ENCODE peak calls at places on chromosomes 13 and 19, in eight cellular contexts. G is testis, V is heart right ventricle, Q is tibial nerve, U is HCT116, J is osteoblast, N is heart left ventricle, P is body of pancreas. A is an unnamed sample. For H3K4me1, the result is how much of the 10 kb centered on the place peaks cover.

GRCh38 chr13:75480691-75481175 is 1.2 kb downstream of the TBC1D4 start:
- DNase-seq in P (peak), V (peak), N (peak), J (peak), G (peak), Q (peak), U (peak), A (peak)

GRCh38 chr13:111945086-111945485 is 121.9 kb upstream of the SOX1 start:
- DNase-seq in G (no peak), J (no peak), N (no peak), U (no peak), P (no peak), V (no peak), Q (no peak), A (no peak)

GRCh38 chr19:690203-690602 is 5.0 kb downstream of the PRSS57 start:
- DNase-seq in J (peak), V (peak), Q (no peak), G (no peak), U (no peak), P (no peak), N (peak), A (no peak)

GRCh38 chr13:109389456-109389855 is 396.9 kb downstream of the IRS2 start:
- DNase-seq in Q (no peak), N (no peak), V (no peak), J (no peak), P (no peak), G (no peak), U (no peak), A (no peak)

GRCh38 chr13:46578590-46578975 is 25.6 kb downstream of the LRCH1 start:
- DNase-seq in G (no peak), J (no peak), V (no peak), Q (no peak), N (no peak), P (no peak), U (no peak), A (no peak)

GRCh38 chr19:47719047-47719885 is 6.0 kb downstream of the EHD2 start:
- DNase-seq in G (peak), Q (peak), V (peak), N (peak), U (no peak), J (peak), P (peak), A (no peak)

GRCh38 chr13:58994077-58994476 is 1169.7 kb downstream of the DIAPH3 start:
- DNase-seq in P (no peak), U (no peak), J (no peak), N (no peak), Q (no peak), G (no peak), V (no peak), A (no peak)

GRCh38 chr19:7450243-7451223 is 38.3 kb downstream of the PEX11G start:
- DNase-seq in P (no peak), V (no peak), J (no peak), Q (no peak), N (no peak), G (no peak), U (peak), A (no peak)

GRCh38 chr13:49256841-49257240 is 9.1 kb downstream of the CDADC1 start:
- DNase-seq in V (no peak), Q (no peak), U (no peak), J (no peak), N (no peak), P (no peak), G (no peak), A (no peak)

GRCh38 chr13:97125051-97125809 is 96.9 kb upstream of the MBNL2 start:
- DNase-seq in Q (peak), N (no peak), V (no peak), G (peak), J (no peak), P (peak), U (peak), A (peak)

GRCh38 chr13:19782049-19782726 is 557 bp downstream of the PSPC1 start:
- DNase-seq in G (peak), J (peak), Q (peak), U (no peak), P (peak), N (peak), V (peak), A (peak)

GRCh38 chr19:38543807-38544568 is 73.8 kb downstream of the MAP4K1 start:
- DNase-seq in P (peak), G (peak), N (peak), V (peak), J (peak), Q (no peak), U (peak), A (peak)
- H3K4me3 ChIP-seq in P (no peak), G (peak), N (no peak), V (no peak), J (peak), Q (no peak), U (peak), A (peak)

GRCh38 chr19:18377026-18377425 is 8.9 kb upstream of the GDF15 start:
- DNase-seq in N (no peak), V (no peak), P (peak), G (no peak), J (no peak), Q (no peak), U (no peak), A (peak)
- TF ChIP-seq CTCF in N (no peak), V (no peak), P (no peak), G (no peak), J (no peak), Q (no peak), U (no peak), A (no peak)

GRCh38 chr13:113840541-113841354 is 23.1 kb downstream of the GAS6 start:
- DNase-seq in U (no peak), N (peak), V (no peak), J (no peak), Q (no peak), P (peak), G (no peak), A (no peak)
- H3K4me1 ChIP-seq in U (under half), N (half or more), V (half or more), J (under half), Q (half or more), P (under half), G (half or more), A (under half)

GRCh38 chr13:26760835-26761582 is 423 bp upstream of the GPR12 start:
- DNase-seq in N (no peak), P (no peak), J (no peak), V (no peak), U (no peak), Q (no peak), G (no peak), A (no peak)
- H3K4me3 ChIP-seq in N (peak), P (no peak), J (no peak), V (peak), U (no peak), Q (peak), G (peak), A (peak)

GRCh38 chr13:51148952-51149573 is 38.0 kb upstream of the C13orf42 start:
- DNase-seq in V (peak), U (peak), P (peak), N (peak), Q (no peak), G (peak), J (no peak), A (no peak)
- TF ChIP-seq CTCF in V (peak), U (peak), P (peak), N (peak), Q (peak), G (no peak), J (peak), A (peak)

DNA sequence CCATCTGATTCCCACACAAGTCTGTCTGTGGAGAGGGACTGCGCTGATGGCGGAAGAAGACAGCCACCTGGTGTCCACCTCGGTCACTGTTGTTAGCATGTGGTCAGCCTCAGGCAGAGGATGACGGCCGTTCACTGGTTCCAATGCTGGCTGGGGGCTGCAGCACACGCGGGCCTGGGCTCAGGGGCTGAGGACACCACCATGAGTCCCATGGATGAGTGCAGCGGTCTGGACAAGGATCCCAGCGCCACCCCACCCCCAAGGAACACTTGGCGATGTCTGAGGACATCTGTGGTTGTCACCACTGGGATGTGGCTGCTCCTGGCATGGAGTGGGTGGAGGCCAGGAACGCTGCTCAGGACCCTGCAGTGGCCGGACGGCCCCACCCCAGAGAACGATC is 10.9 kb downstream of the DPP9 start:
- DNase-seq in J (peak), G (no peak), P (no peak), U (no peak), N (no peak), Q (no peak), V (no peak), A (no peak)
- H3K4me1 ChIP-seq in J (under half), G (under half), P (half or more), U (under half), N (under half), Q (under half), V (half or more), A (under half)

GRCh38 chr19:50658438-50659317 is 9.4 kb downstream of the C19orf81 start:
- DNase-seq in J (peak), N (peak), G (peak), P (peak), Q (no peak), V (peak), U (peak), A (no peak)
- H3K4me3 ChIP-seq in J (peak), N (peak), G (peak), P (no peak), Q (peak), V (peak), U (peak), A (no peak)